ENCODE peak calls at places on chromosomes 7 and 10, in four cellular contexts. L, A, T and M are unnamed samples.

GRCh38 chr10:92494522-92494921 is 79.4 kb downstream of the IDE start:
- DNase-seq in A (no peak), L (no peak), T (no peak), M (no peak)

GRCh38 chr7:55185321-55185802 is 166.5 kb downstream of the EGFR start:
- DNase-seq in T (no peak), L (no peak), A (peak; percentile 29), M (no peak)

GRCh38 chr10:101672536-101672935 is 22.4 kb downstream of the FBXW4 start:
- DNase-seq in L (no peak), A (no peak), T (no peak), M (peak; percentile 49)

GRCh38 chr7:117179701-117180100 is 143.2 kb downstream of the WNT2 start:
- DNase-seq in T (no peak), L (no peak), A (no peak), M (no peak)

GRCh38 chr10:103791291-103791690 is 64.1 kb downstream of the SH3PXD2A start:
- DNase-seq in A (no peak), L (no peak), T (no peak), M (no peak)

GRCh38 chr7:17832242-17832641 is 108.1 kb downstream of the SNX13 start:
- DNase-seq in L (no peak), A (no peak), T (no peak), M (no peak)

GRCh38 chr10:1116696-1117254 is 60.6 kb downstream of the WDR37 start:
- DNase-seq in A (no peak), L (no peak), T (no peak), M (no peak)

GRCh38 chr7:130982160-130982638 is 248.2 kb upstream of the KLF14 start:
- DNase-seq in L (no peak), A (peak; percentile 46), T (peak; percentile 76), M (peak; percentile 52)